ENCODE peak calls at places on chromosome 1, in four cellular contexts. One of them, this sample, is unnamed.

GRCh38 chr1:204828352-204828850 is 42.3 kb upstream of the NFASC start:
- DNase-seq in PC-9: no peak
- DNase-seq in neural progenitor cell: peak
- DNase-seq in CD4-positive, alpha-beta T cell: no peak
- DNase-seq in this sample: no peak

GRCh38 chr1:156429308-156430060 is 60.5 kb downstream of the RHBG start:
- DNase-seq in CD4-positive, alpha-beta T cell: no peak
- DNase-seq in PC-9: no peak
- DNase-seq in neural progenitor cell: peak
- DNase-seq in this sample: no peak

GRCh38 chr1:47229884-47230691 is 1.9 kb downstream of the TAL1 start:
- DNase-seq in CD4-positive, alpha-beta T cell: no peak
- DNase-seq in PC-9: no peak
- DNase-seq in neural progenitor cell: peak
- DNase-seq in this sample: no peak

GRCh38 chr1:222554177-222554576 is 6.3 kb upstream of the HHIPL2 start:
- DNase-seq in CD4-positive, alpha-beta T cell: no peak
- DNase-seq in neural progenitor cell: no peak
- DNase-seq in PC-9: no peak
- DNase-seq in this sample: no peak

GRCh38 chr1:38651669-38652068 is 207.9 kb downstream of the RRAGC start:
- DNase-seq in neural progenitor cell: no peak
- DNase-seq in CD4-positive, alpha-beta T cell: no peak
- DNase-seq in PC-9: no peak
- DNase-seq in this sample: no peak

GRCh38 chr1:113325039-113325438 is 65.3 kb upstream of the MAGI3 start:
- DNase-seq in PC-9: peak
- DNase-seq in neural progenitor cell: no peak
- DNase-seq in CD4-positive, alpha-beta T cell: no peak
- DNase-seq in this sample: peak

GRCh38 chr1:159898527-159898926 is 1.4 kb downstream of the CFAP45 start:
- DNase-seq in neural progenitor cell: no peak
- DNase-seq in CD4-positive, alpha-beta T cell: no peak
- DNase-seq in PC-9: no peak
- DNase-seq in this sample: no peak

GRCh38 chr1:82565146-82565545 is 764.4 kb downstream of the ADGRL2 start:
- DNase-seq in neural progenitor cell: peak
- DNase-seq in PC-9: no peak
- DNase-seq in CD4-positive, alpha-beta T cell: no peak
- DNase-seq in this sample: peak

GRCh38 chr1:168803696-168804510 is 74.9 kb upstream of the DPT start:
- DNase-seq in PC-9: no peak
- DNase-seq in neural progenitor cell: peak
- DNase-seq in CD4-positive, alpha-beta T cell: no peak
- DNase-seq in this sample: peak

GRCh38 chr1:175520186-175520585 is 223.2 kb downstream of the TNR start:
- DNase-seq in CD4-positive, alpha-beta T cell: no peak
- DNase-seq in neural progenitor cell: no peak
- DNase-seq in PC-9: no peak
- DNase-seq in this sample: no peak

GRCh38 chr1:224259986-224260385 is 70.0 kb downstream of the NVL start:
- DNase-seq in CD4-positive, alpha-beta T cell: no peak
- DNase-seq in PC-9: peak
- DNase-seq in neural progenitor cell: no peak
- DNase-seq in this sample: no peak

GRCh38 chr1:40919475-40920011 is 57.4 kb upstream of the CITED4 start:
- DNase-seq in CD4-positive, alpha-beta T cell: no peak
- DNase-seq in neural progenitor cell: no peak
- DNase-seq in PC-9: peak
- DNase-seq in this sample: no peak

GRCh38 chr1:3032371-3032862 is 11.2 kb downstream of the ACTRT2 start:
- DNase-seq in PC-9: no peak
- DNase-seq in neural progenitor cell: no peak
- DNase-seq in CD4-positive, alpha-beta T cell: no peak
- DNase-seq in this sample: no peak

GRCh38 chr1:67682659-67683197 is 2.3 kb upstream of the GADD45A start:
- DNase-seq in PC-9: peak
- DNase-seq in neural progenitor cell: no peak
- DNase-seq in CD4-positive, alpha-beta T cell: no peak
- DNase-seq in this sample: peak

GRCh38 chr1:228182296-228183030 is 16.9 kb downstream of the IBA57 start:
- DNase-seq in PC-9: no peak
- DNase-seq in neural progenitor cell: no peak
- DNase-seq in CD4-positive, alpha-beta T cell: no peak
- DNase-seq in this sample: no peak